ENCODE peak calls at places on chromosomes 3 and 15, in five cellular contexts. A, K, D, E and X are unnamed samples.
A peak's percentile ranks its signal among the peaks of the same experiment; 100 is the strongest.

GRCh38 chr3:185188816-185189215 is 36.0 kb upstream of the C3orf70 start:
- DNase-seq in A (no peak), K (no peak), D (no peak), E (no peak), X (no peak)

GRCh38 chr3:98788651-98789050 is 25.5 kb downstream of the ST3GAL6 start:
- DNase-seq in A (no peak), K (no peak), D (no peak), E (no peak), X (no peak)

GRCh38 chr3:5056005-5056391 is 66.1 kb upstream of the ARL8B start:
- DNase-seq in A (no peak), K (no peak), D (no peak), E (no peak), X (no peak)

GRCh38 chr3:37945803-37946530 is 44.6 kb upstream of the VILL start:
- DNase-seq in A (no peak), K (no peak), D (no peak), E (no peak), X (no peak)

GRCh38 chr15:94293411-94294402 is 62.3 kb downstream of the MCTP2 start:
- DNase-seq in A (no peak), K (no peak), D (no peak), E (no peak), X (no peak)

GRCh38 chr15:101063891-101064794 is 145.0 kb downstream of the LRRK1 start:
- DNase-seq in A (no peak), K (no peak), D (peak; percentile 27), E (peak; percentile 54), X (no peak)

GRCh38 chr3:171286580-171287249 is 173.5 kb downstream of the TNIK start:
- DNase-seq in A (no peak), K (no peak), D (no peak), E (no peak), X (no peak)

GRCh38 chr3:38311474-38311873 is 29.4 kb downstream of the SLC22A14 start:
- DNase-seq in A (no peak), K (no peak), D (no peak), E (no peak), X (no peak)

GRCh38 chr3:27638604-27639003 is 83.5 kb downstream of the EOMES start:
- DNase-seq in A (no peak), K (no peak), D (no peak), E (no peak), X (no peak)

GRCh38 chr15:57421110-57421509 is 44.8 kb downstream of the CGNL1 start:
- DNase-seq in A (no peak), K (no peak), D (no peak), E (no peak), X (no peak)

GRCh38 chr15:89192136-89192535 is 29.2 kb downstream of the RLBP1 start:
- DNase-seq in A (no peak), K (no peak), D (no peak), E (no peak), X (no peak)

GRCh38 chr15:62392411-62392810 is 227.3 kb upstream of the C2CD4B start:
- DNase-seq in A (peak; percentile 31), K (no peak), D (no peak), E (no peak), X (no peak)

GRCh38 chr15:48842501-48842900 is 31.6 kb upstream of the CEP152 start:
- DNase-seq in A (no peak), K (no peak), D (no peak), E (no peak), X (no peak)

GRCh38 chr3:111732248-111732879 is 126.7 kb upstream of the PHLDB2 start:
- DNase-seq in A (peak; percentile 40), K (no peak), D (no peak), E (peak; percentile 86), X (no peak)

GRCh38 chr3:120227710-120228347 is 57.2 kb downstream of the GPR156 start:
- DNase-seq in A (no peak), K (no peak), D (no peak), E (no peak), X (no peak)

GRCh38 chr3:107604057-107604802 is 81.5 kb downstream of the BBX start:
- DNase-seq in A (no peak), K (no peak), D (no peak), E (no peak), X (no peak)

GRCh38 chr3:154430014-154430413 is at the start of gene GPR149:
- DNase-seq in A (no peak), K (no peak), D (no peak), E (no peak), X (no peak)

GRCh38 chr3:50127251-50127671 is 27.9 kb upstream of the SEMA3F start:
- DNase-seq in A (no peak), K (no peak), D (no peak), E (peak; percentile 31), X (no peak)

GRCh38 chr3:25904248-25904647 is 114.4 kb downstream of the OXSM start:
- DNase-seq in A (no peak), K (no peak), D (no peak), E (no peak), X (no peak)

GRCh38 chr3:124351430-124352142 is 359.7 kb upstream of the ROPN1 start:
- DNase-seq in A (peak; percentile 34), K (peak; percentile 49), D (peak; percentile 7), E (no peak), X (peak; percentile 5)

GRCh38 chr3:12471228-12471627 is 13.1 kb upstream of the TSEN2 start:
- DNase-seq in A (peak; percentile 54), K (no peak), D (no peak), E (no peak), X (no peak)

GRCh38 chr3:198113219-198114053 is 153.4 kb downstream of the LMLN start:
- DNase-seq in A (no peak), K (no peak), D (no peak), E (peak; percentile 62), X (no peak)

DNA sequence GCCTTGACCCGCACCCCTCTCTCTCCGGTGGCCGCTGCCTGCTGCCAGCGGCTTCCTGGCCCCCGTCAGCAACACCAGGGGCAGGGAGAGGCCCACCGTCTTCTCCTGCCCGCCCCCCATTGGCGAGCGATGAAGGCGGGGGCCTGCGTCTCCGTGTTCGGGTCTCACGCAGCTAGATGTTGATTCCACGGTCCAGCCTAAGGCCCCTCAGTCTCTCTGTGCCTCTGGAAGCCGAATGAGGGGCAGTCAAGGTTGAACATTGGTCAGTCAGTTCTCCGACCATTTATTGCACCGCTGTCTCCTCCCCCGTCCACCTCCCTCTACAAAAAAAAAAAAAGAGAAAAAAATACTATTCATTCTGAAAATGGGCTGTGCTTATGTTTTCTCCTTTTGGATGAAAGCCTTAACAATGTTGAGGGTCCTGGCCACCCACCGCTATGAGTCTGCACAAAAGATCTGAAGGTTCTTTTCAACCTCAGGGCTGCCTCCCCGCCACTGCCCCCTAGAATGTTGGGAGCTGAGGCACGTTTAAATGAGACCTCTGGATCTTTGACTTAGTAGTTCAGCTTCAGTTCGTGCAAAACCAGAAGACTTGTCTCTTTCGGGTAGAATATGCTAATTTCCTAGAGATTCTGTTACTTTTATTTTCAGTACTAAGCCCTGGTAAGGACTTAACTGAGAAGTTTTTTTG is 724 bp downstream of the IREB2 start:
- DNase-seq in A (no peak), K (no peak), D (no peak), E (no peak), X (no peak)
- TF ChIP-seq CTCF in A (no peak), K (no peak), D (no peak), E (no peak), X (peak; percentile 41)

GRCh38 chr15:74958320-74958907 is 1.8 kb upstream of the RPP25 start:
- DNase-seq in A (peak; percentile 87), K (peak; percentile 55), D (peak; percentile 32), E (peak; percentile 65), X (no peak)
- TF ChIP-seq CTCF in A (peak; percentile 27), K (no peak), D (peak; percentile 40), E (no peak), X (no peak)

GRCh38 chr3:181402347-181402746 is 309.4 kb upstream of the SOX2 start:
- DNase-seq in A (peak; percentile 61), K (no peak), D (no peak), E (no peak), X (no peak)

GRCh38 chr3:181403876-181404660 is 307.7 kb upstream of the SOX2 start:
- DNase-seq in A (no peak), K (no peak), D (no peak), E (no peak), X (no peak)
- TF ChIP-seq CTCF in A (no peak), K (no peak), D (no peak), E (no peak), X (no peak)

GRCh38 chr15:33701304-33701696 is 267.0 kb upstream of the CHRM5 start:
- DNase-seq in A (no peak), K (no peak), D (no peak), E (no peak), X (no peak)
- TF ChIP-seq CTCF in A (no peak), K (no peak), D (no peak), E (no peak), X (no peak)

GRCh38 chr3:44058022-44058867 is 183.4 kb upstream of the TOPAZ1 start:
- DNase-seq in A (no peak), K (no peak), D (no peak), E (no peak), X (no peak)
- TF ChIP-seq CTCF in A (no peak), K (no peak), D (no peak), E (no peak), X (no peak)

GRCh38 chr3:168864107-168865021 is 768.6 kb upstream of the GOLIM4 start:
- DNase-seq in A (no peak), K (no peak), D (no peak), E (no peak), X (no peak)

GRCh38 chr3:168862466-168862865 is 766.7 kb upstream of the GOLIM4 start:
- DNase-seq in A (peak; percentile 38), K (no peak), D (no peak), E (no peak), X (no peak)

GRCh38 chr3:168860592-168860991 is 764.9 kb upstream of the GOLIM4 start:
- DNase-seq in A (no peak), K (no peak), D (no peak), E (no peak), X (no peak)

GRCh38 chr3:168863561-168863960 is 767.8 kb upstream of the GOLIM4 start:
- DNase-seq in A (no peak), K (no peak), D (no peak), E (no peak), X (no peak)

DNA sequence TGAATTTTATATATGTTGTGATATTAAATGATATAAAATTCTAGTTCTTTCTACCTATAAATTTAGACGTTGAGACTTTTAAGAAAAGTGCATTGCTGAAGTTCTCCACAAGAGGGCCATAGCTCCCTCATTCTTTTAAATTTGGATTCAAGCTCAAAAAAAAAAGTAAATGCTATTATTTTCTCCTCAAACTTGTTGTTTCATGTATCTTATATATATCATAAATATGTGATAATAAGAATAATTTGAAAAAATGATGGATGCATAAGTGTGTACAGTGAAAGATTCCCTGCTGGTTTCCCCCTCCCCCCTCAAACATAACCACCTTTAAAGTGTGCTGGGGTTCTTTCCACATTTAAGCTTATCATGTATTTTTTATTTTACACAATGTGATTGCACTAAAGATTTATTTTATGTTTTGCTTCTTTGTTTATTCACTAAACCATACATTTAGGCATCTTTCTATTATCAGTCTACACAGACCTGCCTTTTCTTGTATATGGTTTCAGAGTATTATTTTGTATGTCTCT is 769.4 kb upstream of the GOLIM4 start:
- DNase-seq in A (peak; percentile 41), K (no peak), D (peak; percentile 26), E (no peak), X (peak; percentile 8)
- TF ChIP-seq CTCF in A (peak; percentile 71), K (peak; percentile 31), D (peak; percentile 60), E (peak; percentile 74), X (peak; percentile 82)

DNA sequence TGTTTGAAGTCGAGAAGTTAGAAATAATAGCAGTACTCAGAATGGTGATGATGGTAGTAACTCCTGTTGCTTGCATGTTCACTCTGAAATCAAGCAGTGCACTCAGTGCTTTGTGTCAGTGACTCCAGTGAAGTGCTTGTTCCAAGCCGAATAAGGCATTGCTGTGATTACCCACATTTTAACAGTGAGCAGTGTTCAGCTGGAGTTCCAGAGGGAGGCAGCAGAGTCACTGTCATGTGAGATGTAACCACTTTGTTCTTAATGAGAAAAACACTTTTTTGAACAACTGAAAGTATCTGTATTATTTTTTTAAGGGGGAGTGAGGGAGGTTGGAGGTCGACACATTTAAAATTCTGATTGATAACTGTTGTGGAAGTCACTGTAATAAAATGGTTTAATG is 3.7 kb downstream of the MDFIC2 start:
- DNase-seq in A (no peak), K (no peak), D (no peak), E (no peak), X (no peak)
- TF ChIP-seq CTCF in A (no peak), K (no peak), D (no peak), E (no peak), X (no peak)